ENCODE peak calls at places on chromosomes 1 and 21, in six cellular contexts. One of them, this sample, is unnamed.

GRCh38 chr1:183896466-183897026 is 91.6 kb downstream of the RGL1 start:
- DNase-seq in colonic mucosa: no peak
- DNase-seq in AG04450: no peak
- DNase-seq in memory B cell: no peak
- DNase-seq in AG10803: no peak
- DNase-seq in SK-MEL-5: peak; percentile 32
- DNase-seq in this sample: no peak

GRCh38 chr21:20875741-20876140 is 122.5 kb upstream of the NCAM2 start:
- DNase-seq in colonic mucosa: no peak
- DNase-seq in AG04450: no peak
- DNase-seq in memory B cell: no peak
- DNase-seq in AG10803: no peak
- DNase-seq in SK-MEL-5: no peak
- DNase-seq in this sample: no peak

GRCh38 chr1:104856518-104856917 is 1106.8 kb downstream of the AMY1C start:
- DNase-seq in colonic mucosa: no peak
- DNase-seq in AG04450: no peak
- DNase-seq in memory B cell: no peak
- DNase-seq in AG10803: no peak
- DNase-seq in SK-MEL-5: no peak
- DNase-seq in this sample: no peak

GRCh38 chr1:170231669-170232068 is 85.9 kb downstream of the NTMT2 start:
- DNase-seq in colonic mucosa: no peak
- DNase-seq in AG04450: no peak
- DNase-seq in memory B cell: no peak
- DNase-seq in AG10803: no peak
- DNase-seq in SK-MEL-5: no peak
- DNase-seq in this sample: no peak

GRCh38 chr1:180042994-180043622 is 88.5 kb downstream of the CEP350 start:
- DNase-seq in colonic mucosa: no peak
- DNase-seq in AG04450: peak; percentile 42
- DNase-seq in memory B cell: no peak
- DNase-seq in AG10803: peak; percentile 59
- DNase-seq in SK-MEL-5: no peak
- DNase-seq in this sample: peak; percentile 51

GRCh38 chr1:12219800-12220199 is 10.0 kb upstream of the VPS13D start:
- DNase-seq in colonic mucosa: no peak
- DNase-seq in AG04450: no peak
- DNase-seq in memory B cell: no peak
- DNase-seq in AG10803: no peak
- DNase-seq in SK-MEL-5: no peak
- DNase-seq in this sample: no peak

GRCh38 chr21:34688145-34688544 is 19.4 kb downstream of the CLIC6 start:
- DNase-seq in colonic mucosa: no peak
- DNase-seq in AG04450: no peak
- DNase-seq in memory B cell: no peak
- DNase-seq in AG10803: no peak
- DNase-seq in SK-MEL-5: no peak
- DNase-seq in this sample: no peak

GRCh38 chr1:54569339-54569738 is 21.3 kb downstream of the ACOT11 start:
- DNase-seq in colonic mucosa: no peak
- DNase-seq in AG04450: no peak
- DNase-seq in memory B cell: no peak
- DNase-seq in AG10803: peak; percentile 64
- DNase-seq in SK-MEL-5: no peak
- DNase-seq in this sample: peak; percentile 19

GRCh38 chr1:213419369-213420030 is 368.5 kb downstream of the RPS6KC1 start:
- DNase-seq in colonic mucosa: no peak
- DNase-seq in AG04450: no peak
- DNase-seq in memory B cell: no peak
- DNase-seq in AG10803: no peak
- DNase-seq in SK-MEL-5: peak; percentile 64
- DNase-seq in this sample: no peak

GRCh38 chr1:39301606-39302005 is 97.1 kb downstream of the MACF1 start:
- DNase-seq in colonic mucosa: no peak
- DNase-seq in AG04450: no peak
- DNase-seq in memory B cell: no peak
- DNase-seq in AG10803: no peak
- DNase-seq in SK-MEL-5: no peak
- DNase-seq in this sample: no peak

GRCh38 chr1:31007462-31007991 is 58.0 kb downstream of the PUM1 start:
- DNase-seq in colonic mucosa: no peak
- DNase-seq in AG04450: peak; percentile 62
- DNase-seq in memory B cell: no peak
- DNase-seq in AG10803: peak; percentile 92
- DNase-seq in SK-MEL-5: peak; percentile 64
- DNase-seq in this sample: peak; percentile 95

GRCh38 chr1:180953291-180953747 is 40.6 kb downstream of the KIAA1614 start:
- DNase-seq in colonic mucosa: peak; percentile 35
- DNase-seq in AG04450: no peak
- DNase-seq in memory B cell: no peak
- DNase-seq in AG10803: no peak
- DNase-seq in SK-MEL-5: no peak
- DNase-seq in this sample: no peak

GRCh38 chr1:93751391-93752250 is 70.0 kb upstream of the BCAR3 start:
- DNase-seq in colonic mucosa: no peak
- DNase-seq in AG04450: no peak
- DNase-seq in memory B cell: no peak
- DNase-seq in AG10803: no peak
- DNase-seq in SK-MEL-5: no peak
- DNase-seq in this sample: no peak

GRCh38 chr21:34498623-34499022 is 13.4 kb downstream of the KCNE1 start:
- DNase-seq in colonic mucosa: no peak
- DNase-seq in AG04450: no peak
- DNase-seq in memory B cell: no peak
- DNase-seq in AG10803: no peak
- DNase-seq in SK-MEL-5: no peak
- DNase-seq in this sample: no peak

GRCh38 chr1:165828581-165829329 is 1.3 kb downstream of the UCK2 start:
- DNase-seq in colonic mucosa: peak; percentile 68
- DNase-seq in AG04450: peak; percentile 76
- DNase-seq in memory B cell: no peak
- DNase-seq in AG10803: peak; percentile 88
- DNase-seq in SK-MEL-5: peak; percentile 83
- DNase-seq in this sample: peak; percentile 37

GRCh38 chr1:227893696-227894305 is 53.9 kb downstream of the WNT9A start:
- DNase-seq in colonic mucosa: no peak
- DNase-seq in AG04450: no peak
- DNase-seq in memory B cell: peak; percentile 8
- DNase-seq in AG10803: no peak
- DNase-seq in SK-MEL-5: no peak
- DNase-seq in this sample: no peak

GRCh38 chr1:96979287-96979686 is 257.7 kb downstream of the PTBP2 start:
- DNase-seq in colonic mucosa: no peak
- DNase-seq in AG04450: no peak
- DNase-seq in memory B cell: no peak
- DNase-seq in AG10803: peak; percentile 12
- DNase-seq in SK-MEL-5: no peak
- DNase-seq in this sample: no peak

GRCh38 chr1:10727703-10728348 is 68.6 kb downstream of the CASZ1 start:
- DNase-seq in colonic mucosa: no peak
- DNase-seq in AG04450: no peak
- DNase-seq in memory B cell: no peak
- DNase-seq in AG10803: no peak
- DNase-seq in SK-MEL-5: no peak
- DNase-seq in this sample: no peak

GRCh38 chr1:81670286-81670685 is 130.4 kb upstream of the ADGRL2 start:
- DNase-seq in colonic mucosa: peak; percentile 73
- DNase-seq in AG04450: peak; percentile 87
- DNase-seq in memory B cell: no peak
- DNase-seq in AG10803: peak; percentile 83
- DNase-seq in SK-MEL-5: peak; percentile 14
- DNase-seq in this sample: peak; percentile 19

GRCh38 chr1:148309940-148310500 is 157.9 kb upstream of the NBPF11 start:
- DNase-seq in colonic mucosa: no peak
- DNase-seq in AG04450: no peak
- DNase-seq in memory B cell: no peak
- DNase-seq in AG10803: no peak
- DNase-seq in SK-MEL-5: no peak
- DNase-seq in this sample: no peak

GRCh38 chr21:41766883-41767605 is at the start of gene RIPK4:
- DNase-seq in colonic mucosa: peak; percentile 91
- DNase-seq in AG04450: no peak
- DNase-seq in memory B cell: no peak
- DNase-seq in AG10803: peak; percentile 40
- DNase-seq in SK-MEL-5: peak; percentile 88
- DNase-seq in this sample: no peak